ENCODE peak calls at places on chromosomes 16 and 17, in nine cellular contexts. X is CD8-positive, alpha-beta memory T cell; R is mammary epithelial cell; O is IMR-90; Z is naive thymus-derived CD4-positive, alpha-beta T cell; H is cardiac muscle cell; F is AG04450; L is tibial artery; S is A549. C is an unnamed sample. For H3K9me3, the result is how much of the 10 kb centered on the place peaks cover.

GRCh38 chr17:39563476-39563875 is 44.2 kb downstream of the NEUROD2 start:
- DNase-seq in X (no peak), L (no peak), F (no peak), Z (no peak), S (no peak), H (no peak), O (no peak), R (no peak), C (no peak)

GRCh38 chr16:83914091-83914710 is 15.3 kb downstream of the MLYCD start:
- DNase-seq in X (no peak), H (no peak), O (no peak), F (no peak), L (no peak), R (no peak), Z (no peak), S (no peak), C (no peak)

GRCh38 chr17:58304735-58305486 is 23.7 kb downstream of the TSPOAP1 start:
- DNase-seq in H (no peak), S (no peak), O (no peak), X (no peak), R (no peak), Z (no peak), L (no peak), F (no peak), C (no peak)

GRCh38 chr17:62761884-62762283 is 46.2 kb downstream of the MARCHF10 start:
- DNase-seq in L (no peak), R (peak), H (no peak), S (no peak), X (no peak), Z (no peak), F (no peak), O (no peak), C (no peak)

GRCh38 chr16:17970816-17971291 is 365.7 kb downstream of the NPIPA8 start:
- DNase-seq in O (no peak), L (peak), S (no peak), H (no peak), Z (no peak), X (no peak), R (no peak), F (no peak), C (no peak)

GRCh38 chr17:32596666-32597065 is 109.9 kb downstream of the CDK5R1 start:
- DNase-seq in S (peak), L (no peak), X (no peak), O (peak), F (no peak), H (no peak), R (no peak), Z (no peak), C (no peak)

GRCh38 chr17:39968731-39969130 is 5.9 kb downstream of the GSDMA start:
- DNase-seq in X (no peak), S (no peak), Z (no peak), O (no peak), R (no peak), L (no peak), H (no peak), F (no peak), C (no peak)

GRCh38 chr16:79612207-79612606 is 11.7 kb upstream of the MAF start:
- DNase-seq in L (no peak), X (no peak), R (peak), F (no peak), Z (no peak), S (peak), O (no peak), H (no peak), C (no peak)

GRCh38 chr17:75411328-75412067 is 6.0 kb upstream of the GRB2 start:
- DNase-seq in O (no peak), S (no peak), L (peak), H (no peak), R (no peak), Z (no peak), F (no peak), X (no peak), C (no peak)

GRCh38 chr17:5183410-5183793 is 8.3 kb downstream of the ZNF594 start:
- DNase-seq in O (no peak), R (no peak), S (no peak), H (no peak), F (no peak), Z (no peak), L (no peak), X (no peak), C (no peak)
- H3K9me3 ChIP-seq in O (half or more), R (half or more), S (half or more), H (under half), F (half or more), Z (half or more), L (half or more), X (half or more), C (half or more)

DNA sequence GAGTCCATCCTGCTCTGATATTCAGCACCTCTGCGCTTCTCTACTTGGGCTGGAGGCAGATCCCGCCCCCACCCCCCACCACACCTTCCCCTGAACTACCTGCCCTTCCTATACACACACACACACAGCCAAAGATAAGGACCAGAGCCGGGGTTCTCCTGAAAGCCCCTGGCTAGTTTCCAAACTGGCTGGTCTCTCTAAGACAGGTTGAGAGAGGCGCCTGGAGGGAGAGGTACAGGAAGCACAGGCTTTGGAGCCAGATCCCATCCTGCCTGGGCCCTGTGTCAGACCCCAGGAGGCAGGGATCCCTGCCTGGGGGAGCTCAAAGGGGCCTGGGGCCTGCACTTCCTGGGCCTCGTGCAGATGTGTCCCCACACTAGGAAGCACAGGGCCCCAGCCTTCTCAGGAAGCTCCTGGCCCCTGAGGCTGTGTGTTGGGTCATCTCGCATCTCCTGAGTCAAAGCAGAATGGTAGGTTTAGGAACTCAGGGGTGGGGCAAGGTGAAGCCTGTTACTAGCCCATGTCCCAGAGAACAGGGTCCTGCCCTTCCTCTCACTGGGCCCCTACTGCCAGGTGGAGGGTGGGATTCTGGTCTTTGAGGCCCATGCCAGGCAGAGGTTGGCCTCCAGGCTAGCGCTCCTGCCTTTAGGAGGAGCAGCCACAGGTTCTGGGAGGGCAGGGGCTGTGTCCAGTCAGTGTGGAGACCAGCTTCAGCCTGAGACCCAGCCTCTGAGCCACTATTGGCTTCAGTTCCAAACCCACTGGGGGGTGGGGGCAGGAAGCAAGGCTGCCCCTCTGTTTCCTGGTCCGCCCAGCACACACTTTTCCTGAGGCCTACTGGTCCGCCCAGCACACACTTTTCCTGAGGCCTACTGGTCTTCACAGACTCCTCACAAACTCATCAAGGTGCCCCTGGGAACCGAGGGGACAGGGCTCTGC is 16.1 kb downstream of the SLC5A10 start:
- DNase-seq in Z (no peak), R (peak), F (no peak), S (no peak), X (no peak), O (no peak), H (peak), L (no peak), C (no peak)
- H3K27ac ChIP-seq in Z (no peak), R (peak), F (no peak), S (peak), X (no peak), O (no peak), H (peak), L (no peak), C (no peak)

DNA sequence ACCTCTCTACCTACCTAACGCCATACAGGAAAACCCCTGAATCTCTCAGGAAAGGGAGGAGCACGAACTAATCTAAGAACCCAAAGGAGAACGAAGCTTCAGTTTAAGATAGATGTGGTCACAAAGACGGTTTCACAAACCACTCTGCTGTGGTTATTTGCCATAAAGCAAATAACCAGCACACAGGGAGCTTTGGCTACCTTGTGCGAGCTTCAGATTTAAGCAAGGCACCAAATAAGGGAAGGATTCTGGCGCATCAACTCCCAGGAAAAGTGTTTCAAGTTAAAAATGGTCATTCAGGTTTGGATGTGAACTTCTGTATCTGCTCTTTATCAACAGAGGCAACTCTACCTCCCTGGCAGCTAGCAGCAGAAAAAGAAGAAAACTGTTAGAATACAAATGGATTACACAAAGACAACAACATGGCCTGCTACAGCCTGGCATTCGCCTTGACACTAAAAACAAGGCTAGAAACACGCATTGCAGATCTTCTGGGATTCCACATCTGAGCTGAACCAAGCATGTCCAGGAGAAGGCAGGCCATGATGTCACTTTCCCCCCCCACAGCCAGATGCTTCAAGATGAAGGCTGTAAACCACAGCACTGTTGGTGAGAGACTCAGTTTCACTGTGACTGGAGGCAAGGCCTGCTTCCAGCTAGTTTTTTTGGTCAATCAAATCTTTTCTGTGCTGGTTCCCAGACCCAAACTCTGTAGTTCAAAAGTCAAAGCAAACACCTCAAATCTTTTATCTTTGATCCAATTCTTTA is 43.6 kb downstream of the SMG6 start:
- DNase-seq in F (no peak), H (no peak), L (no peak), S (no peak), O (peak), Z (peak), R (no peak), X (peak), C (peak)
- H3K4me3 ChIP-seq in F (no peak), H (no peak), L (no peak), S (no peak), O (no peak), Z (peak), R (no peak), X (peak), C (no peak)

DNA sequence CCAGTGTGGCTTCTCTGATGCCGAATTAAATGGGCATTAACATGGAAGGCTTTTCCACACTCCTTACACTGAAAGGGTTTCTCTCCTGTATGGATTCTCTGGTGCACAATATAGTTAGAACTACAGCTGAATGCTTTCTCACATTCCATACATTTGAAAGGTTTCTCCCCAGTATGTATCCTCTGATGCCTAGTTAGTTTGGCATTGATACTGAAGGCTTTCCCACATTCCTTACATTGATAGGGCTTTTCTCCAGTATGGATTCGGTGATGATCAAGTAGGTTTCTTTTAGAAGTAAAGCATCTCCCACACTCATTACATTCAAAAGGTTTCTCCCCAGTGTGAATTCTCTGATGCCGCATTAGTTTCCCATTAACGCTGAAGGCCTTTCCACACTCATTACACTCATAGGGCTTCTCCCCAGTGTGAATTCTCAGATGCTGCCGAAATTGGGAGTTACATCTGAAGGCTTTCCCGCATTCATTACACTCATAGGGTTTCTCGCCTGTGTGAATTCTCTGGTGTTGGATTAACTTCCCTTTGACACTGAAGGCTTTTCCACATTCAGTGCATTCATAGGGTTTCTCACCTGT is 6.5 kb upstream of the TLE7 start:
- DNase-seq in H (no peak), X (no peak), L (no peak), F (no peak), S (no peak), Z (no peak), R (no peak), O (no peak), C (no peak)
- H3K9me3 ChIP-seq in H (under half), X (under half), L (half or more), F (half or more), S (half or more), Z (under half), R (under half), O (half or more), C (under half)

GRCh38 chr16:56107944-56108583 is 83.2 kb upstream of the GNAO1 start:
- DNase-seq in X (no peak), F (no peak), L (no peak), O (no peak), R (no peak), S (no peak), H (peak), Z (no peak), C (no peak)
- H3K27ac ChIP-seq in X (no peak), F (no peak), L (no peak), O (no peak), R (no peak), S (no peak), H (no peak), Z (no peak), C (no peak)

GRCh38 chr17:77281024-77281903 is 140.5 kb downstream of the SEC14L1 start:
- DNase-seq in H (peak), L (no peak), O (peak), Z (peak), X (peak), R (peak), S (peak), F (no peak), C (peak)
- H3K4me3 ChIP-seq in H (peak), L (peak), O (peak), Z (peak), X (peak), R (peak), S (peak), F (peak), C (peak)

DNA sequence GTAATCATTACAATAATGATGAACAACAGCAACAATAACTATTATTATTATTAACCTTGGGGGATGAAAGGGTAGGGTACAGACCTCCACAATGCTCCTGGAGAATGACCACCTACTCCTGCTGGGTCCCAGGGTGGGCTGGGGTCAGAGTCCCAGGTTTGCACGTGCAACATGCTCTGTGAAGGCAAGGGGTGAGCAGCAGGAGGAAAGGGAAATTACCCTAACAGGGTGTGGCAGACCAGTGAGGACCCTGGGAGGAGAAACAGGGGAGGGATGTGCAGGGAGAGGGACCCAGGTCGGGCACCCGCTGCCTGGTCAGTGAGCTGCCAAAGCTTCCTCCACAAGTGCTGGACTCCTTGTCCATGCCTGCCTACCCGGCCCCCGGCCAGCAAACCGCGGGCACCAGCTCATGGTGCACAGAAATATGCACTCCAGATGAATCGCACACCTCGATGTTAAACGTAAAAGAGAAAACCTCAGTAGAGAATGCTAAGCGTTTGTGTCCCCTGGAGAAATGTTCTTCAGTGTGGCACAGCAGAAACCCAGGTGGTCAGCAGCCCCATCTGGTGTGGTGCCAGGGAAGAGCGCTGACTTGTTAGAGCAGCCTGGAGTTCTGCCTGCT is 767.1 kb downstream of the KCNJ18 start:
- DNase-seq in Z (no peak), R (no peak), S (no peak), O (no peak), H (no peak), X (no peak), L (no peak), F (no peak), C (no peak)
- H3K9me3 ChIP-seq in Z (under half), R (under half), S (under half), O (under half), H (under half), X (under half), L (under half), F (under half), C (under half)

GRCh38 chr17:1511290-1511689 is 5.1 kb downstream of the INPP5K start:
- DNase-seq in L (peak), Z (no peak), X (no peak), R (no peak), O (no peak), H (no peak), S (no peak), F (no peak), C (no peak)
- H3K27ac ChIP-seq in L (peak), Z (no peak), X (no peak), R (peak), O (no peak), H (no peak), S (no peak), F (no peak), C (no peak)

C was measured in effector memory CD4-positive, alpha-beta T cell.